ENCODE peak calls at places on chromosome 13, in four cellular contexts. J is iPS DF 19.7; M is AG08395; X is stimulated activated CD4-positive, alpha-beta T cell treated with anti-CD3 and anti-CD28 coated beads, TNF-alpha, amount 100 ng/mL, for 1 hour. W is an unnamed sample.

GRCh38 chr13:27617801-27618411 is 2.4 kb downstream of the LNX2 start:
- DNase-seq in M (no peak), J (no peak), X (no peak), W (no peak)

GRCh38 chr13:19927117-19927734 is 31.3 kb upstream of the ZMYM2 start:
- DNase-seq in J (no peak), M (peak), X (no peak), W (no peak)

GRCh38 chr13:79736356-79736755 is 255.4 kb downstream of the NDFIP2 start:
- DNase-seq in X (no peak), J (no peak), M (no peak), W (no peak)

GRCh38 chr13:113860051-113860471 is 3.8 kb downstream of the GAS6 start:
- DNase-seq in J (no peak), M (no peak), X (no peak), W (no peak)

GRCh38 chr13:106566682-106567420 is 1.1 kb downstream of the ARGLU1 start:
- DNase-seq in J (peak), X (no peak), M (peak), W (peak)

GRCh38 chr13:109900320-109900719 is 113.9 kb upstream of the IRS2 start:
- DNase-seq in J (no peak), M (no peak), X (no peak), W (no peak)

GRCh38 chr13:50257646-50258045 is 242.4 kb downstream of the KCNRG start:
- DNase-seq in M (no peak), X (no peak), J (no peak), W (no peak)

GRCh38 chr13:109790951-109791605 is 4.7 kb upstream of the IRS2 start:
- DNase-seq in X (no peak), J (no peak), M (no peak), W (no peak)

GRCh38 chr13:33256148-33256547 is 29.4 kb downstream of the STARD13 start:
- DNase-seq in J (no peak), M (no peak), X (no peak), W (no peak)

GRCh38 chr13:40549500-40550094 is 116.8 kb downstream of the FOXO1 start:
- DNase-seq in X (no peak), M (peak), J (no peak), W (no peak)

GRCh38 chr13:31890946-31891345 is 140.6 kb upstream of the FRY start:
- DNase-seq in X (no peak), J (no peak), M (no peak), W (no peak)

GRCh38 chr13:107865643-107866006 is 349.7 kb downstream of the LIG4 start:
- DNase-seq in J (no peak), X (no peak), M (no peak), W (no peak)

GRCh38 chr13:63048648-63049047 is 1633.0 kb upstream of the PCDH20 start:
- DNase-seq in J (no peak), X (no peak), M (no peak), W (no peak)

W was measured in Calu3.